ENCODE peak calls at places on chromosome 18, in nine cellular contexts. I, O, M, C, Q, J, H, U and L are unnamed samples.

GRCh38 chr18:63427566-63427965 is 5.3 kb upstream of the VPS4B start:
- DNase-seq in I (no peak), O (peak; percentile 99), M (no peak), C (no peak), Q (no peak), J (no peak), H (no peak), U (no peak), L (peak; percentile 73)

GRCh38 chr18:55927831-55928230 is 339.8 kb upstream of the TCF4 start:
- DNase-seq in I (no peak), O (no peak), M (no peak), C (no peak), Q (peak; percentile 53), J (no peak), H (no peak), U (peak; percentile 94), L (no peak)

GRCh38 chr18:24659837-24660720 is 199.6 kb downstream of the HRH4 start:
- DNase-seq in I (no peak), O (no peak), M (no peak), C (no peak), Q (no peak), J (peak; percentile 57), H (no peak), U (peak; percentile 35), L (peak; percentile 24)

GRCh38 chr18:63320041-63320689 is 596 bp upstream of the BCL2 start:
- DNase-seq in I (peak; percentile 79), O (peak; percentile 81), M (peak; percentile 73), C (peak; percentile 87), Q (peak; percentile 82), J (peak; percentile 90), H (peak; percentile 91), U (peak; percentile 77), L (peak; percentile 65)

GRCh38 chr18:8972116-8972515 is 130.4 kb upstream of the NDUFV2 start:
- DNase-seq in I (no peak), O (no peak), M (no peak), C (no peak), Q (no peak), J (no peak), H (no peak), U (no peak), L (no peak)

GRCh38 chr18:42649636-42650035 is 465.8 kb downstream of the RIT2 start:
- DNase-seq in I (no peak), O (peak; percentile 9), M (no peak), C (no peak), Q (no peak), J (no peak), H (no peak), U (no peak), L (no peak)

GRCh38 chr18:25453556-25454269 is 101.7 kb upstream of the ZNF521 start:
- DNase-seq in I (no peak), O (no peak), M (no peak), C (no peak), Q (peak; percentile 59), J (no peak), H (no peak), U (peak; percentile 83), L (no peak)

GRCh38 chr18:63025251-63025710 is 294.3 kb downstream of the BCL2 start:
- DNase-seq in I (peak; percentile 56), O (peak; percentile 48), M (peak; percentile 57), C (no peak), Q (peak; percentile 13), J (no peak), H (no peak), U (no peak), L (no peak)

GRCh38 chr18:50590625-50591024 is 30.7 kb downstream of the MAPK4 start:
- DNase-seq in I (no peak), O (no peak), M (no peak), C (no peak), Q (no peak), J (no peak), H (no peak), U (no peak), L (no peak)

GRCh38 chr18:8882632-8883408 is 177.5 kb downstream of the MTCL1 start:
- DNase-seq in I (peak; percentile 22), O (peak; percentile 60), M (no peak), C (no peak), Q (no peak), J (no peak), H (no peak), U (no peak), L (peak; percentile 47)

GRCh38 chr18:486929-487328 is 13.6 kb downstream of the COLEC12 start:
- DNase-seq in I (no peak), O (no peak), M (no peak), C (no peak), Q (no peak), J (no peak), H (no peak), U (no peak), L (no peak)

GRCh38 chr18:25651553-25651952 is 299.6 kb upstream of the ZNF521 start:
- DNase-seq in I (no peak), O (no peak), M (no peak), C (no peak), Q (no peak), J (no peak), H (no peak), U (no peak), L (no peak)

GRCh38 chr18:51980101-51980500 is 359.9 kb upstream of the DCC start:
- DNase-seq in I (no peak), O (no peak), M (no peak), C (no peak), Q (no peak), J (no peak), H (no peak), U (no peak), L (no peak)

GRCh38 chr18:74497308-74497640 is 1.1 kb downstream of the CNDP2 start:
- DNase-seq in I (no peak), O (no peak), M (no peak), C (no peak), Q (no peak), J (no peak), H (no peak), U (no peak), L (no peak)

GRCh38 chr18:33923980-33924379 is 300.7 kb downstream of the NOL4 start:
- DNase-seq in I (no peak), O (no peak), M (no peak), C (no peak), Q (no peak), J (no peak), H (no peak), U (no peak), L (no peak)

GRCh38 chr18:22933206-22933957 is at the start of gene RBBP8:
- DNase-seq in I (peak; percentile 92), O (peak; percentile 75), M (peak; percentile 89), C (peak; percentile 47), Q (peak; percentile 76), J (peak; percentile 87), H (peak; percentile 87), U (peak; percentile 77), L (peak; percentile 87)
- TF ChIP-seq CTCF in I (no peak), O (no peak), M (no peak), C (no peak), Q (no peak), J (no peak), H (no peak), U (no peak), L (no peak)

GRCh38 chr18:48454146-48454796 is 45.1 kb upstream of the ZBTB7C start:
- DNase-seq in I (no peak), O (no peak), M (no peak), C (no peak), Q (peak; percentile 46), J (no peak), H (no peak), U (no peak), L (no peak)
- TF ChIP-seq CTCF in I (no peak), O (no peak), M (no peak), C (no peak), Q (no peak), J (no peak), H (no peak), U (no peak), L (no peak)

DNA sequence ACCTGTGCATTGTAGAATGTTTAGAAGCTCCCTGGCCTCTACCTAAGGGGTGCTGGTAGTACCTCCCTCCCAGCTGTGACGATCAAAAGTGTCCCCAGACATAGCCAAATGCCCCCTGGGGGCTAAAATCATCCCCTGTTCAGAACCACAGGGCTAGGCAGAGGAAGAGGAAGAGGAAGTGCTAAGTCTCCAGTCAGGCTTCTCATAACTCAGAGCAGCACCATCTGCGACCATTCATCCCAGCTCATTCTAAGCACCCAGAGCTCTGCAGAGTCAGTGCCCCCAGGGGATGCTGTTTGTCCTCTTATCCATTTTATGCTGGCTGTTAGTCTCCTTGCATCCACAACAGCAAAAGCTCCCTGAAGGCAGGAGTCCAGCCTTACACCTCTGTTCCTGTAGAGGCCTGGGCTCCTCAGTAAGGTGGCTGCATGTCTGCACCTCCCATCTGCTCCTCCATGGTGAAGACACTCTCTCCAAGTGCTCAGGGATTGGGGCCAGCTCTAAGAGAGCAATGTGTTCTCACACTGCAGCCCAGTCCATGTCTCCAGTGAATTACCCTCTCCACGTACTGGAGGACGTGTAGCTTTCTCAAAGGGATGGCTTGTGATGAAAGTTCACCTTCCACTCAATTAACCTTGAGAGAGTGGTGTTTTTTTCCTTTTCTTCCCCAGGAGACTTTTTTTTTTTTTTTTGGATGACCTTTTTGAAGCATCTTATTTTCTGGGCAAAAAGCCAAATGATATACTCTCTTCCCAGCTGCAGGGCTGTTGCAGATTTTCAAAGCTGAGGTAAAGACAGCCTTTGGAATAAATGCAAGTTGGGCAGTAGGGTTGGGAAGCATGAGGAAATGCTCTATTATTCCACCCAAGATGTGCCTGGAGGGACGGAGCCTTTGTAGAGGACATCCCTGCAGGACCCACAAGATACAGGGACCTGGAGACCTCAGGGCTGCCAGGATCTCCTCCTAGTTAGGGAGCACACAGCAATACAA is 158.9 kb upstream of the SLC14A2 start:
- DNase-seq in I (no peak), O (no peak), M (no peak), C (no peak), Q (peak; percentile 5), J (peak; percentile 54), H (no peak), U (no peak), L (no peak)
- TF ChIP-seq CTCF in I (no peak), O (no peak), M (no peak), C (no peak), Q (no peak), J (no peak), H (no peak), U (no peak), L (no peak)

GRCh38 chr18:36399055-36399454 is 101.5 kb downstream of the FHOD3 start:
- DNase-seq in I (no peak), O (peak; percentile 23), M (no peak), C (no peak), Q (no peak), J (no peak), H (peak; percentile 40), U (no peak), L (no peak)

GRCh38 chr18:36401462-36401861 is 103.9 kb downstream of the FHOD3 start:
- DNase-seq in I (no peak), O (peak; percentile 38), M (no peak), C (no peak), Q (no peak), J (no peak), H (no peak), U (no peak), L (no peak)

GRCh38 chr18:36405611-36406010 is 108.1 kb downstream of the FHOD3 start:
- DNase-seq in I (no peak), O (no peak), M (no peak), C (no peak), Q (no peak), J (no peak), H (no peak), U (no peak), L (no peak)

GRCh38 chr18:36403896-36404824 is 106.6 kb downstream of the FHOD3 start:
- DNase-seq in I (no peak), O (peak; percentile 36), M (no peak), C (no peak), Q (no peak), J (no peak), H (peak; percentile 61), U (no peak), L (no peak)

GRCh38 chr18:36402765-36403396 is 105.4 kb downstream of the FHOD3 start:
- DNase-seq in I (no peak), O (no peak), M (no peak), C (no peak), Q (no peak), J (peak; percentile 89), H (peak; percentile 73), U (no peak), L (no peak)
- TF ChIP-seq CTCF in I (no peak), O (no peak), M (no peak), C (no peak), Q (no peak), J (no peak), H (no peak), U (no peak), L (no peak)